ENCODE peak calls at places on chromosome 22, in eight cellular contexts. T is iris pigment epithelial cell; N is NCI-H510A; U is activated CD8-positive, alpha-beta memory T cell treated with anti-CD3 and anti-CD28 coated beads, Interleukin-2, amount 50 U/mL, for 4 hours; C is A172; K is activated naive CD4-positive, alpha-beta T cell treated with anti-CD3 and anti-CD28 coated beads for 36 hours; P is stimulated activated CD8-positive, alpha-beta memory T cell treated with anti-CD3 and anti-CD28 coated beads, Interleukin-2, amount 100 ng/mL, for 1 hour; S is Caki2. V is an unnamed sample.

GRCh38 chr22:50074551-50075042 is 10.6 kb downstream of the MLC1 start:
- DNase-seq in T (peak; percentile 10), N (peak; percentile 30), U (no peak), C (no peak), K (no peak), P (no peak), S (peak; percentile 9), V (no peak)

GRCh38 chr22:29109853-29110252 is 37.0 kb downstream of the KREMEN1 start:
- DNase-seq in T (peak; percentile 67), N (no peak), U (no peak), C (peak; percentile 4), K (no peak), P (no peak), S (peak; percentile 94), V (peak; percentile 24)

GRCh38 chr22:46340676-46341075 is 5.2 kb downstream of the TRMU start:
- DNase-seq in T (no peak), N (no peak), U (no peak), C (no peak), K (no peak), P (no peak), S (no peak), V (no peak)

GRCh38 chr22:30635273-30636225 is at the start of gene SLC35E4:
- DNase-seq in T (peak; percentile 87), N (peak; percentile 57), U (peak; percentile 98), C (peak; percentile 53), K (peak; percentile 97), P (peak; percentile 94), S (peak; percentile 79), V (peak; percentile 80)

GRCh38 chr22:48106215-48106614 is 1343.8 kb downstream of the TBC1D22A start:
- DNase-seq in T (no peak), N (no peak), U (no peak), C (no peak), K (no peak), P (no peak), S (no peak), V (no peak)

GRCh38 chr22:46576556-46577351 is 39.3 kb upstream of the CELSR1 start:
- DNase-seq in T (peak; percentile 47), N (no peak), U (peak; percentile 71), C (no peak), K (peak; percentile 28), P (peak; percentile 47), S (no peak), V (peak; percentile 48)

GRCh38 chr22:19734837-19735382 is 11.6 kb downstream of the GP1BB start:
- DNase-seq in T (no peak), N (no peak), U (no peak), C (no peak), K (no peak), P (no peak), S (no peak), V (no peak)

GRCh38 chr22:21942407-21942895 is 10.2 kb downstream of the PPM1F start:
- DNase-seq in T (peak; percentile 89), N (no peak), U (no peak), C (peak; percentile 90), K (peak; percentile 65), P (no peak), S (peak; percentile 67), V (peak; percentile 55)

GRCh38 chr22:43345761-43346261 is 2.6 kb upstream of the SCUBE1 start:
- DNase-seq in T (no peak), N (no peak), U (no peak), C (peak; percentile 7), K (no peak), P (no peak), S (no peak), V (no peak)

GRCh38 chr22:50145741-50146439 is 24.6 kb upstream of the PANX2 start:
- DNase-seq in T (no peak), N (no peak), U (no peak), C (no peak), K (no peak), P (no peak), S (no peak), V (no peak)

GRCh38 chr22:19915287-19915954 is 26.2 kb upstream of the COMT start:
- DNase-seq in T (no peak), N (no peak), U (no peak), C (no peak), K (no peak), P (no peak), S (no peak), V (no peak)

GRCh38 chr22:44623771-44624510 is 78.1 kb upstream of the PRR5 start:
- DNase-seq in T (peak; percentile 12), N (no peak), U (no peak), C (no peak), K (peak; percentile 19), P (no peak), S (no peak), V (no peak)

GRCh38 chr22:39958916-39959639 is 1.1 kb upstream of the TMA7B start:
- DNase-seq in T (no peak), N (no peak), U (no peak), C (no peak), K (no peak), P (no peak), S (no peak), V (no peak)

GRCh38 chr22:29820941-29821789 is 16.9 kb downstream of the ASCC2 start:
- DNase-seq in T (peak; percentile 97), N (peak; percentile 64), U (no peak), C (peak; percentile 91), K (peak; percentile 86), P (no peak), S (peak; percentile 95), V (peak; percentile 72)

GRCh38 chr22:46010951-46011626 is 34.1 kb upstream of the WNT7B start:
- DNase-seq in T (no peak), N (no peak), U (no peak), C (no peak), K (no peak), P (no peak), S (no peak), V (no peak)

GRCh38 chr22:49567894-49568750 is 259.6 kb downstream of the BRD1 start:
- DNase-seq in T (no peak), N (no peak), U (no peak), C (no peak), K (no peak), P (no peak), S (no peak), V (no peak)

GRCh38 chr22:31250740-31251330 is 38.7 kb downstream of the LIMK2 start:
- DNase-seq in T (no peak), N (no peak), U (no peak), C (no peak), K (no peak), P (no peak), S (no peak), V (no peak)

GRCh38 chr22:38513063-38513462 is 7.0 kb upstream of the DDX17 start:
- DNase-seq in T (no peak), N (no peak), U (peak; percentile 43), C (no peak), K (peak; percentile 63), P (peak; percentile 18), S (no peak), V (no peak)

GRCh38 chr22:30159082-30159481 is 78.8 kb downstream of the HORMAD2 start:
- DNase-seq in T (peak; percentile 23), N (no peak), U (no peak), C (no peak), K (no peak), P (no peak), S (no peak), V (no peak)

GRCh38 chr22:17924735-17925727 is 99.3 kb downstream of the MICAL3 start:
- DNase-seq in T (peak; percentile 27), N (no peak), U (no peak), C (no peak), K (no peak), P (no peak), S (peak; percentile 56), V (peak; percentile 53)